ENCODE peak calls at places on chromosomes 1 and 21, in seven cellular contexts. One of them, this sample, is unnamed.

GRCh38 chr1:186806477-186806876 is 22.3 kb upstream of the PLA2G4A start:
- DNase-seq in D341Med: peak
- DNase-seq in HFF-Myc: peak
- DNase-seq in HL-60: no peak
- DNase-seq in HFFc6: peak
- DNase-seq in tibial nerve: no peak
- DNase-seq in activated CD4-positive, alpha-beta memory T cell treated with anti-CD3 and anti-CD28 coated beads, Interleukin-2, amount 10 ng/mL, durations not matched to agents 7 days and 5 days: no peak
- DNase-seq in this sample: no peak

GRCh38 chr1:230149751-230150584 is 82.9 kb downstream of the GALNT2 start:
- DNase-seq in D341Med: no peak
- DNase-seq in HFF-Myc: no peak
- DNase-seq in HL-60: peak
- DNase-seq in HFFc6: no peak
- DNase-seq in tibial nerve: no peak
- DNase-seq in activated CD4-positive, alpha-beta memory T cell treated with anti-CD3 and anti-CD28 coated beads, Interleukin-2, amount 10 ng/mL, durations not matched to agents 7 days and 5 days: no peak
- DNase-seq in this sample: no peak

GRCh38 chr21:37210017-37210593 is 57.0 kb downstream of the VPS26C start:
- DNase-seq in D341Med: no peak
- DNase-seq in HFF-Myc: no peak
- DNase-seq in HL-60: peak
- DNase-seq in HFFc6: no peak
- DNase-seq in tibial nerve: no peak
- DNase-seq in activated CD4-positive, alpha-beta memory T cell treated with anti-CD3 and anti-CD28 coated beads, Interleukin-2, amount 10 ng/mL, durations not matched to agents 7 days and 5 days: no peak
- DNase-seq in this sample: no peak

GRCh38 chr1:50603274-50604271 is 180.3 kb upstream of the DMRTA2 start:
- DNase-seq in D341Med: no peak
- DNase-seq in HFF-Myc: peak
- DNase-seq in HL-60: no peak
- DNase-seq in HFFc6: peak
- DNase-seq in tibial nerve: no peak
- DNase-seq in activated CD4-positive, alpha-beta memory T cell treated with anti-CD3 and anti-CD28 coated beads, Interleukin-2, amount 10 ng/mL, durations not matched to agents 7 days and 5 days: no peak
- DNase-seq in this sample: no peak

GRCh38 chr1:111032295-111032897 is 68.7 kb upstream of the LRIF1 start:
- DNase-seq in D341Med: peak
- DNase-seq in HFF-Myc: peak
- DNase-seq in HL-60: peak
- DNase-seq in HFFc6: peak
- DNase-seq in tibial nerve: no peak
- DNase-seq in activated CD4-positive, alpha-beta memory T cell treated with anti-CD3 and anti-CD28 coated beads, Interleukin-2, amount 10 ng/mL, durations not matched to agents 7 days and 5 days: peak
- DNase-seq in this sample: no peak

GRCh38 chr1:3525551-3526482 is 71.4 kb downstream of the ARHGEF16 start:
- DNase-seq in D341Med: no peak
- DNase-seq in HFF-Myc: no peak
- DNase-seq in HL-60: no peak
- DNase-seq in HFFc6: no peak
- DNase-seq in tibial nerve: no peak
- DNase-seq in activated CD4-positive, alpha-beta memory T cell treated with anti-CD3 and anti-CD28 coated beads, Interleukin-2, amount 10 ng/mL, durations not matched to agents 7 days and 5 days: no peak
- DNase-seq in this sample: no peak

GRCh38 chr1:32500387-32501209 is 35.7 kb downstream of the ZBTB8B start:
- DNase-seq in D341Med: peak
- DNase-seq in HFF-Myc: no peak
- DNase-seq in HL-60: peak
- DNase-seq in HFFc6: peak
- DNase-seq in tibial nerve: peak
- DNase-seq in activated CD4-positive, alpha-beta memory T cell treated with anti-CD3 and anti-CD28 coated beads, Interleukin-2, amount 10 ng/mL, durations not matched to agents 7 days and 5 days: peak
- DNase-seq in this sample: no peak

GRCh38 chr1:226027861-226028260 is 28.7 kb upstream of the SDE2 start:
- DNase-seq in D341Med: no peak
- DNase-seq in HFF-Myc: no peak
- DNase-seq in HL-60: no peak
- DNase-seq in HFFc6: no peak
- DNase-seq in tibial nerve: no peak
- DNase-seq in activated CD4-positive, alpha-beta memory T cell treated with anti-CD3 and anti-CD28 coated beads, Interleukin-2, amount 10 ng/mL, durations not matched to agents 7 days and 5 days: no peak
- DNase-seq in this sample: no peak

GRCh38 chr1:77673716-77674355 is 8.6 kb downstream of the ZZZ3 start:
- DNase-seq in D341Med: no peak
- DNase-seq in HFF-Myc: no peak
- DNase-seq in HL-60: no peak
- DNase-seq in HFFc6: peak
- DNase-seq in tibial nerve: no peak
- DNase-seq in activated CD4-positive, alpha-beta memory T cell treated with anti-CD3 and anti-CD28 coated beads, Interleukin-2, amount 10 ng/mL, durations not matched to agents 7 days and 5 days: no peak
- DNase-seq in this sample: no peak

GRCh38 chr1:238466459-238466858 is 575.7 kb upstream of the ZP4 start:
- DNase-seq in D341Med: no peak
- DNase-seq in HFF-Myc: no peak
- DNase-seq in HL-60: no peak
- DNase-seq in HFFc6: no peak
- DNase-seq in tibial nerve: no peak
- DNase-seq in activated CD4-positive, alpha-beta memory T cell treated with anti-CD3 and anti-CD28 coated beads, Interleukin-2, amount 10 ng/mL, durations not matched to agents 7 days and 5 days: no peak
- DNase-seq in this sample: no peak

GRCh38 chr21:14762734-14763694 is 216.9 kb upstream of the SAMSN1 start:
- DNase-seq in D341Med: no peak
- DNase-seq in HFF-Myc: no peak
- DNase-seq in HL-60: peak
- DNase-seq in HFFc6: no peak
- DNase-seq in tibial nerve: no peak
- DNase-seq in activated CD4-positive, alpha-beta memory T cell treated with anti-CD3 and anti-CD28 coated beads, Interleukin-2, amount 10 ng/mL, durations not matched to agents 7 days and 5 days: no peak
- DNase-seq in this sample: no peak

GRCh38 chr1:31936966-31937299 is 1.2 kb downstream of the PTP4A2 start:
- DNase-seq in D341Med: no peak
- DNase-seq in HFF-Myc: no peak
- DNase-seq in HL-60: no peak
- DNase-seq in HFFc6: no peak
- DNase-seq in tibial nerve: no peak
- DNase-seq in activated CD4-positive, alpha-beta memory T cell treated with anti-CD3 and anti-CD28 coated beads, Interleukin-2, amount 10 ng/mL, durations not matched to agents 7 days and 5 days: no peak
- DNase-seq in this sample: no peak

GRCh38 chr1:46983416-46983815 is 40.1 kb upstream of the CYP4X1 start:
- DNase-seq in D341Med: no peak
- DNase-seq in HFF-Myc: no peak
- DNase-seq in HL-60: no peak
- DNase-seq in HFFc6: no peak
- DNase-seq in tibial nerve: no peak
- DNase-seq in activated CD4-positive, alpha-beta memory T cell treated with anti-CD3 and anti-CD28 coated beads, Interleukin-2, amount 10 ng/mL, durations not matched to agents 7 days and 5 days: no peak
- DNase-seq in this sample: no peak

GRCh38 chr1:9822897-9823692 is 670 bp downstream of the CLSTN1 start:
- DNase-seq in D341Med: no peak
- DNase-seq in HFF-Myc: no peak
- DNase-seq in HL-60: peak
- DNase-seq in HFFc6: no peak
- DNase-seq in tibial nerve: no peak
- DNase-seq in activated CD4-positive, alpha-beta memory T cell treated with anti-CD3 and anti-CD28 coated beads, Interleukin-2, amount 10 ng/mL, durations not matched to agents 7 days and 5 days: peak
- DNase-seq in this sample: no peak

GRCh38 chr21:16583567-16583966 is 853.8 kb downstream of the USP25 start:
- DNase-seq in D341Med: no peak
- DNase-seq in HFF-Myc: no peak
- DNase-seq in HL-60: no peak
- DNase-seq in HFFc6: no peak
- DNase-seq in tibial nerve: no peak
- DNase-seq in activated CD4-positive, alpha-beta memory T cell treated with anti-CD3 and anti-CD28 coated beads, Interleukin-2, amount 10 ng/mL, durations not matched to agents 7 days and 5 days: no peak
- DNase-seq in this sample: no peak

GRCh38 chr1:6867688-6868370 is 82.6 kb downstream of the CAMTA1 start:
- DNase-seq in D341Med: no peak
- DNase-seq in HFF-Myc: no peak
- DNase-seq in HL-60: no peak
- DNase-seq in HFFc6: no peak
- DNase-seq in tibial nerve: no peak
- DNase-seq in activated CD4-positive, alpha-beta memory T cell treated with anti-CD3 and anti-CD28 coated beads, Interleukin-2, amount 10 ng/mL, durations not matched to agents 7 days and 5 days: no peak
- DNase-seq in this sample: no peak

GRCh38 chr1:84298688-84299535 is 2.6 kb upstream of the SAMD13 start:
- DNase-seq in D341Med: peak
- DNase-seq in HFF-Myc: no peak
- DNase-seq in HL-60: no peak
- DNase-seq in HFFc6: no peak
- DNase-seq in tibial nerve: no peak
- DNase-seq in activated CD4-positive, alpha-beta memory T cell treated with anti-CD3 and anti-CD28 coated beads, Interleukin-2, amount 10 ng/mL, durations not matched to agents 7 days and 5 days: peak
- DNase-seq in this sample: no peak